ENCODE peak calls at places on chromosomes 3 and 15, in four cellular contexts. One of them, this sample, is unnamed.

GRCh38 chr15:29698030-29698701 is 124.1 kb downstream of the TJP1 start:
- DNase-seq in sciatic nerve: no peak
- DNase-seq in NCI-H460: no peak
- DNase-seq in D341Med: no peak
- DNase-seq in this sample: no peak

GRCh38 chr15:56715220-56715619 is 18.1 kb downstream of the ZNF280D start:
- DNase-seq in D341Med: no peak
- DNase-seq in NCI-H460: no peak
- DNase-seq in sciatic nerve: no peak
- DNase-seq in this sample: no peak

GRCh38 chr15:48940508-48940907 is 23.2 kb downstream of the SHC4 start:
- DNase-seq in NCI-H460: no peak
- DNase-seq in D341Med: no peak
- DNase-seq in sciatic nerve: no peak
- DNase-seq in this sample: peak; percentile 78

GRCh38 chr15:100559330-100559729 is 30.6 kb upstream of the CERS3 start:
- DNase-seq in NCI-H460: no peak
- DNase-seq in sciatic nerve: no peak
- DNase-seq in D341Med: no peak
- DNase-seq in this sample: peak; percentile 74

GRCh38 chr3:171994646-171995441 is 44.5 kb upstream of the FNDC3B start:
- DNase-seq in NCI-H460: no peak
- DNase-seq in sciatic nerve: no peak
- DNase-seq in D341Med: no peak
- DNase-seq in this sample: peak; percentile 86

GRCh38 chr15:91593653-91594052 is 259.9 kb upstream of the SLCO3A1 start:
- DNase-seq in NCI-H460: no peak
- DNase-seq in D341Med: no peak
- DNase-seq in sciatic nerve: no peak
- DNase-seq in this sample: no peak

GRCh38 chr3:51099794-51100542 is 285.1 kb upstream of the MANF start:
- DNase-seq in D341Med: peak; percentile 74
- DNase-seq in sciatic nerve: peak; percentile 65
- DNase-seq in NCI-H460: peak; percentile 55
- DNase-seq in this sample: peak; percentile 70

GRCh38 chr15:62362608-62363007 is 197.5 kb upstream of the C2CD4B start:
- DNase-seq in sciatic nerve: no peak
- DNase-seq in NCI-H460: no peak
- DNase-seq in D341Med: no peak
- DNase-seq in this sample: peak; percentile 90

This sample was measured in AG08395.